ENCODE peak calls at places on chromosomes 2 and 18, in seven cellular contexts. L is HepG2, X is IMR-90, F is GM23248, H is astrocyte, E is K562, V is endothelial cell of umbilical vein. R is an unnamed sample.

GRCh38 chr2:9941196-9941995 is 10.1 kb upstream of the GRHL1 start:
- DNase-seq in X (peak; percentile 82), E (peak; percentile 42), F (peak; percentile 86), H (peak; percentile 84), V (no peak), L (peak; percentile 84), R (no peak)

GRCh38 chr2:108182489-108182888 is 57.3 kb upstream of the SULT1C3 start:
- DNase-seq in X (no peak), V (no peak), E (peak; percentile 21), H (no peak), L (peak; percentile 31), F (peak; percentile 27), R (peak; percentile 74)

GRCh38 chr2:55391615-55392242 is 27.9 kb downstream of the CCDC88A start:
- DNase-seq in L (no peak), E (peak; percentile 29), F (no peak), X (no peak), H (no peak), V (no peak), R (no peak)

GRCh38 chr2:28296243-28296642 is 96.4 kb upstream of the FOSL2 start:
- DNase-seq in F (peak; percentile 83), L (no peak), X (peak; percentile 87), H (peak; percentile 77), E (no peak), V (no peak), R (no peak)

GRCh38 chr2:88521445-88522070 is 69.1 kb upstream of the FOXI3 start:
- DNase-seq in H (no peak), F (no peak), X (no peak), V (no peak), E (no peak), L (no peak), R (no peak)

GRCh38 chr2:88451647-88452150 is 794 bp downstream of the FOXI3 start:
- DNase-seq in E (no peak), L (no peak), F (peak; percentile 15), H (no peak), V (no peak), X (no peak), R (no peak)

GRCh38 chr2:20637147-20637546 is 13.8 kb downstream of the HS1BP3 start:
- DNase-seq in E (no peak), X (no peak), F (peak; percentile 36), L (no peak), V (no peak), H (no peak), R (no peak)

GRCh38 chr2:190980630-190981214 is 33.2 kb downstream of the STAT1 start:
- DNase-seq in H (no peak), E (no peak), F (no peak), V (no peak), X (no peak), L (no peak), R (no peak)

GRCh38 chr2:190766174-190766572 is 114.4 kb upstream of the GLS start:
- DNase-seq in E (no peak), L (no peak), V (no peak), H (no peak), F (no peak), X (no peak), R (no peak)

GRCh38 chr2:47038656-47039501 is 116.2 kb downstream of the STPG4 start:
- DNase-seq in V (peak; percentile 7), F (no peak), H (no peak), X (no peak), E (no peak), L (no peak), R (no peak)

GRCh38 chr2:9336209-9336533 is 87.2 kb downstream of the ITGB1BP1 start:
- DNase-seq in V (peak; percentile 17), X (peak; percentile 60), E (peak; percentile 32), L (peak; percentile 93), F (no peak), H (peak; percentile 40), R (peak; percentile 51)

GRCh38 chr18:41501848-41502247 is 453.2 kb upstream of the PIK3C3 start:
- DNase-seq in X (no peak), V (no peak), H (no peak), F (no peak), L (no peak), E (no peak), R (no peak)

GRCh38 chr2:129780316-129781282 is 198.9 kb upstream of the RAB6C start:
- DNase-seq in H (no peak), E (no peak), V (no peak), X (no peak), L (no peak), F (no peak), R (no peak)

GRCh38 chr2:234836251-234836650 is 115.6 kb upstream of the SH3BP4 start:
- DNase-seq in F (no peak), V (no peak), L (peak; percentile 66), X (no peak), H (no peak), E (no peak), R (no peak)

GRCh38 chr2:10933700-10934225 is 22.0 kb downstream of the KCNF1 start:
- DNase-seq in V (no peak), F (peak; percentile 77), X (no peak), E (no peak), L (no peak), H (no peak), R (no peak)

GRCh38 chr18:77102246-77103040 is 30.1 kb downstream of the MBP start:
- DNase-seq in X (peak; percentile 93), E (no peak), H (peak; percentile 91), V (peak; percentile 65), L (no peak), F (peak; percentile 87), R (peak; percentile 85)

GRCh38 chr2:108215794-108216211 is 24.0 kb upstream of the SULT1C3 start:
- DNase-seq in X (peak; percentile 51), E (peak; percentile 15), V (no peak), H (peak; percentile 19), F (peak; percentile 68), L (peak; percentile 55), R (peak; percentile 41)

GRCh38 chr2:43538034-43538670 is 57.7 kb downstream of the THADA start:
- DNase-seq in X (no peak), F (peak; percentile 29), L (no peak), H (no peak), V (no peak), E (no peak), R (no peak)

GRCh38 chr2:127064642-127065250 is 42.2 kb downstream of the BIN1 start:
- DNase-seq in V (peak; percentile 98), X (peak; percentile 97), E (peak; percentile 97), H (peak; percentile 92), F (peak; percentile 99), L (peak; percentile 83), R (no peak)

GRCh38 chr2:43215673-43216255 is 10.6 kb downstream of the ZFP36L2 start:
- DNase-seq in E (no peak), F (no peak), H (no peak), V (no peak), L (no peak), X (no peak), R (no peak)

GRCh38 chr18:313931-314330 is 46.1 kb upstream of the THOC1 start:
- DNase-seq in X (no peak), L (no peak), F (no peak), H (no peak), E (no peak), V (no peak), R (no peak)

GRCh38 chr2:240800241-240800640 is 19.8 kb downstream of the KIF1A start:
- DNase-seq in L (no peak), X (peak; percentile 3), H (peak; percentile 80), E (no peak), F (no peak), V (no peak), R (no peak)

GRCh38 chr2:56008661-56009411 is 85.3 kb upstream of the EFEMP1 start:
- DNase-seq in F (peak; percentile 95), L (no peak), V (peak; percentile 99), E (no peak), H (peak; percentile 87), X (peak; percentile 89), R (no peak)

GRCh38 chr2:221494556-221494955 is 77.5 kb downstream of the EPHA4 start:
- DNase-seq in H (peak; percentile 39), F (peak; percentile 8), V (no peak), E (no peak), L (no peak), X (no peak), R (no peak)

GRCh38 chr2:176109226-176109954 is 2.3 kb downstream of the HOXD11 start:
- DNase-seq in L (no peak), F (peak; percentile 57), X (no peak), H (no peak), E (no peak), V (no peak), R (no peak)

GRCh38 chr2:95158891-95159619 is 593 bp downstream of the ZNF514 start:
- DNase-seq in H (peak; percentile 39), E (peak; percentile 70), L (peak; percentile 13), F (peak; percentile 71), X (peak; percentile 30), V (peak; percentile 49), R (peak; percentile 49)

GRCh38 chr2:226190479-226191252 is 609.0 kb downstream of the IRS1 start:
- DNase-seq in V (no peak), X (peak; percentile 31), L (peak; percentile 47), F (no peak), E (no peak), H (peak; percentile 62), R (no peak)
- H3K9ac ChIP-seq in V (no peak overlapping the region), X (no peak overlapping the region), L (no peak overlapping the region), F (no peak overlapping the region), E (no peak overlapping the region), H (no peak overlapping the region), R (no peak overlapping the region)

GRCh38 chr2:112784199-112785189 is at the start of gene IL1A:
- DNase-seq in H (peak; percentile 76), E (peak; percentile 50), X (peak; percentile 77), L (no peak), V (peak; percentile 73), F (peak; percentile 93), R (no peak)
- H3K4me3 ChIP-seq in H (peak within 1 kb of the TSS; percentile 35), E (no peak within 1 kb of the TSS), X (peak within 1 kb of the TSS; percentile 12), L (no peak within 1 kb of the TSS), V (no peak within 1 kb of the TSS), F (peak within 1 kb of the TSS; percentile 29), R (no peak within 1 kb of the TSS)

GRCh38 chr18:5284808-5285207 is 10.7 kb downstream of the ZBTB14 start:
- DNase-seq in X (peak; percentile 18), E (no peak), H (no peak), F (peak; percentile 33), L (no peak), V (no peak), R (no peak)
- H3K4me2 ChIP-seq in X (no peak overlapping the region), E (no peak overlapping the region), H (no peak overlapping the region), F (no peak overlapping the region), L (no peak overlapping the region), V (no peak overlapping the region), R (no peak overlapping the region)

GRCh38 chr2:144513388-144514100 is 6.4 kb downstream of the ZEB2 start:
- DNase-seq in L (no peak), V (peak; percentile 48), F (peak; percentile 72), H (peak; percentile 88), E (no peak), X (peak; percentile 81), R (no peak)

GRCh38 chr2:144514731-144515424 is 5.0 kb downstream of the ZEB2 start:
- DNase-seq in X (no peak), F (peak; percentile 47), V (peak; percentile 47), L (no peak), H (no peak), E (no peak), R (no peak)

GRCh38 chr2:144511222-144511855 is 8.6 kb downstream of the ZEB2 start:
- DNase-seq in E (no peak), H (no peak), X (no peak), L (no peak), V (peak; percentile 35), F (peak; percentile 27), R (no peak)

GRCh38 chr2:144511945-144512344 is 8.0 kb downstream of the ZEB2 start:
- DNase-seq in L (no peak), H (no peak), F (no peak), E (no peak), X (no peak), V (peak; percentile 41), R (no peak)

GRCh38 chr2:144512421-144513272 is 7.3 kb downstream of the ZEB2 start:
- DNase-seq in L (no peak), V (peak; percentile 34), E (no peak), H (no peak), F (peak; percentile 49), X (no peak), R (no peak)
- H3K9ac ChIP-seq in L (no peak overlapping the region), V (peak overlapping the region; percentile 3), E (no peak overlapping the region), H (peak overlapping the region; percentile 98), F (peak overlapping the region; percentile 99), X (peak overlapping the region; percentile 46), R (no peak overlapping the region)